ENCODE peak calls at places on chromosome 3, in eight cellular contexts. S is activated effector memory CD4-positive, alpha-beta T cell treated with Interleukin-2 at 50 U/mL for 16 hours; O is stimulated activated CD4-positive, alpha-beta T cell treated with anti-CD3 and anti-CD28 coated beads, Interleukin-4, amount 100 ng/mL, for 1 hour; L is IMR-90; G is activated CD8-positive, alpha-beta memory T cell treated with anti-CD3 and anti-CD28 coated beads, Interleukin-2, amount 10 ng/mL, durations not matched to agents 7 days and 5 days; Z is iris pigment epithelial cell; R is AG08396; C is Right ventricle myocardium inferior. F is an unnamed sample.

GRCh38 chr3:107738486-107739183 is 215.9 kb downstream of the BBX start:
- DNase-seq in C (no peak), S (no peak), R (no peak), Z (no peak), G (no peak), O (no peak), L (no peak), F (no peak)

GRCh38 chr3:46501702-46502101 is 3.9 kb downstream of the RTP3 start:
- DNase-seq in Z (no peak), G (peak; percentile 4), R (no peak), C (no peak), S (no peak), L (peak; percentile 30), O (no peak), F (no peak)

GRCh38 chr3:72227536-72228070 is 442.7 kb upstream of the PROK2 start:
- DNase-seq in O (no peak), Z (no peak), R (no peak), L (no peak), S (no peak), G (no peak), C (no peak), F (no peak)

GRCh38 chr3:127173516-127174166 is 19.3 kb upstream of the PRR23E start:
- DNase-seq in C (no peak), R (no peak), O (no peak), Z (no peak), S (no peak), L (no peak), G (no peak), F (no peak)

GRCh38 chr3:187963677-187964385 is 190.1 kb upstream of the LPP start:
- DNase-seq in C (no peak), R (no peak), Z (peak; percentile 67), O (no peak), G (no peak), S (no peak), L (no peak), F (no peak)

GRCh38 chr3:163582967-163583366 is 1495.3 kb downstream of the SI start:
- DNase-seq in S (no peak), G (no peak), C (no peak), Z (no peak), R (no peak), L (no peak), O (no peak), F (no peak)

GRCh38 chr3:52055537-52056351 is 627 bp downstream of the DUSP7 start:
- DNase-seq in O (peak; percentile 51), S (peak; percentile 48), Z (peak; percentile 69), L (peak; percentile 57), R (peak; percentile 67), C (peak; percentile 84), G (peak; percentile 66), F (peak; percentile 49)

GRCh38 chr3:168671091-168671490 is 575.4 kb upstream of the GOLIM4 start:
- DNase-seq in S (no peak), O (no peak), C (no peak), R (no peak), Z (no peak), L (no peak), G (no peak), F (peak; percentile 23)

GRCh38 chr3:81760924-81761903 is at the start of gene GBE1:
- DNase-seq in G (peak; percentile 93), O (peak; percentile 85), C (peak; percentile 96), R (peak; percentile 93), S (peak; percentile 86), L (peak; percentile 93), Z (peak; percentile 96), F (peak; percentile 90)

GRCh38 chr3:140225996-140226395 is 291.0 kb downstream of the CLSTN2 start:
- DNase-seq in C (no peak), G (no peak), L (no peak), R (no peak), O (no peak), S (no peak), Z (no peak), F (no peak)

GRCh38 chr3:194994551-194994981 is 276.4 kb downstream of the XXYLT1 start:
- DNase-seq in G (no peak), L (no peak), Z (no peak), S (no peak), O (no peak), R (no peak), C (no peak), F (no peak)

GRCh38 chr3:69384379-69384778 is 1.5 kb downstream of the FRMD4B start:
- DNase-seq in L (no peak), C (no peak), G (no peak), Z (no peak), S (no peak), O (no peak), R (no peak), F (no peak)

GRCh38 chr3:48820626-48821324 is 26.9 kb downstream of the PRKAR2A start:
- DNase-seq in C (no peak), Z (peak; percentile 22), S (no peak), R (peak; percentile 27), G (no peak), O (no peak), L (peak; percentile 72), F (no peak)

GRCh38 chr3:82355228-82355627 is 593.8 kb upstream of the GBE1 start:
- DNase-seq in S (no peak), G (no peak), Z (no peak), O (no peak), L (no peak), R (no peak), C (no peak), F (no peak)

GRCh38 chr3:78765671-78766485 is 1001.9 kb downstream of the ROBO1 start:
- DNase-seq in O (no peak), G (no peak), S (no peak), L (no peak), Z (peak; percentile 14), C (no peak), R (no peak), F (peak; percentile 21)

GRCh38 chr3:26437678-26438077 is 184.9 kb upstream of the LRRC3B start:
- DNase-seq in R (no peak), O (no peak), C (no peak), L (no peak), S (no peak), G (no peak), Z (peak; percentile 69), F (no peak)

GRCh38 chr3:185318136-185318535 is 44.8 kb upstream of the MAP3K13 start:
- DNase-seq in Z (peak; percentile 79), O (no peak), C (no peak), S (no peak), L (peak; percentile 30), R (no peak), G (no peak), F (no peak)

GRCh38 chr3:43531835-43532234 is 90.0 kb downstream of the ANO10 start:
- DNase-seq in L (peak; percentile 78), G (no peak), Z (peak; percentile 79), R (peak; percentile 41), S (no peak), O (no peak), C (no peak), F (no peak)

GRCh38 chr3:42369304-42369703 is 41.1 kb downstream of the LYZL4 start:
- DNase-seq in L (no peak), O (no peak), Z (peak; percentile 9), R (no peak), C (no peak), S (no peak), G (no peak), F (no peak)

GRCh38 chr3:103218146-103218545 is 783.3 kb downstream of the ZPLD1 start:
- DNase-seq in O (no peak), L (no peak), C (no peak), G (no peak), R (no peak), Z (peak; percentile 1), S (no peak), F (no peak)

GRCh38 chr3:141262306-141262705 is 30.7 kb downstream of the PXYLP1 start:
- DNase-seq in G (no peak), C (no peak), Z (peak; percentile 84), O (no peak), L (peak; percentile 94), S (no peak), R (peak; percentile 60), F (no peak)

GRCh38 chr3:76765526-76765925 is 274.4 kb upstream of the ROBO2 start:
- DNase-seq in G (no peak), O (no peak), Z (no peak), R (no peak), L (no peak), C (no peak), S (no peak), F (peak; percentile 96)

GRCh38 chr3:71358243-71358642 is 225.3 kb downstream of the FOXP1 start:
- DNase-seq in R (no peak), L (no peak), Z (no peak), C (no peak), G (no peak), S (no peak), O (no peak), F (no peak)

GRCh38 chr3:188884299-188885043 is 287.3 kb upstream of the TPRG1 start:
- DNase-seq in L (no peak), R (no peak), S (no peak), Z (no peak), G (no peak), O (no peak), C (no peak), F (no peak)

GRCh38 chr3:4776980-4777581 is 202.2 kb upstream of the BHLHE40 start:
- DNase-seq in L (no peak), R (no peak), S (no peak), C (no peak), G (peak; percentile 46), Z (peak; percentile 16), O (no peak), F (no peak)

F was measured in SHP77.